ENCODE peak calls at places on chromosomes 13 and 19, in four cellular contexts. X, B, C and Z are unnamed samples.

GRCh38 chr13:95355491-95355890 is 54.2 kb upstream of the ABCC4 start:
- DNase-seq in X (no peak), B (no peak), C (no peak), Z (no peak)

GRCh38 chr13:111373486-111373885 is 53.0 kb downstream of the TEX29 start:
- DNase-seq in X (no peak), B (no peak), C (no peak), Z (no peak)

GRCh38 chr19:33242129-33242528 is 16.5 kb upstream of the SLC7A10 start:
- DNase-seq in X (no peak), B (no peak), C (no peak), Z (no peak)

GRCh38 chr19:13840751-13841338 is 36.1 kb upstream of the NANOS3 start:
- DNase-seq in X (no peak), B (no peak), C (no peak), Z (no peak)

GRCh38 chr13:106361621-106362020 is 173.8 kb downstream of the EFNB2 start:
- DNase-seq in X (no peak), B (no peak), C (no peak), Z (no peak)

GRCh38 chr13:21567714-21568113 is 36.3 kb downstream of the MICU2 start:
- DNase-seq in X (peak; percentile 39), B (no peak), C (no peak), Z (no peak)

GRCh38 chr13:98141938-98142426 is 912 bp upstream of the FARP1 start:
- DNase-seq in X (no peak), B (peak; percentile 4), C (no peak), Z (no peak)

GRCh38 chr13:46630419-46631183 is 77.6 kb downstream of the LRCH1 start:
- DNase-seq in X (no peak), B (no peak), C (no peak), Z (no peak)

GRCh38 chr19:50204811-50205675 is 1.6 kb downstream of the MYH14 start:
- DNase-seq in X (peak; percentile 84), B (no peak), C (no peak), Z (no peak)

GRCh38 chr13:24035411-24035810 is 125.1 kb upstream of the SPATA13 start:
- DNase-seq in X (no peak), B (no peak), C (no peak), Z (no peak)

GRCh38 chr19:35736913-35737886 is 5.1 kb downstream of the IGFLR1 start:
- DNase-seq in X (no peak), B (no peak), C (no peak), Z (peak; percentile 36)

GRCh38 chr13:38636106-38636505 is 50.8 kb upstream of the FREM2 start:
- DNase-seq in X (no peak), B (no peak), C (no peak), Z (no peak)

GRCh38 chr19:10228925-10229324 is 2.2 kb downstream of the S1PR2 start:
- DNase-seq in X (peak; percentile 69), B (peak; percentile 33), C (no peak), Z (no peak)

GRCh38 chr13:96091164-96091931 is 1.4 kb downstream of the HS6ST3 start:
- DNase-seq in X (no peak), B (no peak), C (no peak), Z (no peak)

GRCh38 chr13:110109910-110110309 is 197.0 kb downstream of the COL4A1 start:
- DNase-seq in X (no peak), B (no peak), C (no peak), Z (no peak)

GRCh38 chr13:37326319-37326718 is 220.9 kb upstream of the CSNK1A1L start:
- DNase-seq in X (no peak), B (no peak), C (no peak), Z (no peak)

GRCh38 chr19:16355293-16356043 is 30.8 kb downstream of the KLF2 start:
- DNase-seq in X (peak; percentile 86), B (peak; percentile 31), C (no peak), Z (no peak)

GRCh38 chr19:1267441-1268391 is 1.4 kb upstream of the CIRBP start:
- DNase-seq in X (no peak), B (no peak), C (no peak), Z (no peak)

GRCh38 chr19:17330546-17331253 is 4.0 kb downstream of the ANO8 start:
- DNase-seq in X (no peak), B (no peak), C (no peak), Z (no peak)

GRCh38 chr13:87671824-87672603 is 843 bp downstream of the SLITRK5 start:
- DNase-seq in X (no peak), B (no peak), C (no peak), Z (no peak)

GRCh38 chr13:110396913-110397379 is 89.9 kb downstream of the COL4A2 start:
- DNase-seq in X (no peak), B (no peak), C (no peak), Z (no peak)

GRCh38 chr13:113947321-113948033 is 26.4 kb downstream of the C13orf46 start:
- DNase-seq in X (peak; percentile 32), B (no peak), C (no peak), Z (no peak)

GRCh38 chr19:12913871-12914690 is 5.0 kb downstream of the SYCE2 start:
- DNase-seq in X (peak; percentile 11), B (peak; percentile 97), C (no peak), Z (peak; percentile 51)

GRCh38 chr13:110183925-110184324 is 123.0 kb downstream of the COL4A1 start:
- DNase-seq in X (no peak), B (no peak), C (no peak), Z (no peak)

GRCh38 chr19:56840452-56841193 is at the start of the genes PEG3 and ZIM2:
- DNase-seq in X (no peak), B (no peak), C (no peak), Z (no peak)

GRCh38 chr19:3852614-3853254 is 16.1 kb downstream of the ZFR2 start:
- DNase-seq in X (peak; percentile 39), B (peak; percentile 37), C (no peak), Z (no peak)

DNA sequence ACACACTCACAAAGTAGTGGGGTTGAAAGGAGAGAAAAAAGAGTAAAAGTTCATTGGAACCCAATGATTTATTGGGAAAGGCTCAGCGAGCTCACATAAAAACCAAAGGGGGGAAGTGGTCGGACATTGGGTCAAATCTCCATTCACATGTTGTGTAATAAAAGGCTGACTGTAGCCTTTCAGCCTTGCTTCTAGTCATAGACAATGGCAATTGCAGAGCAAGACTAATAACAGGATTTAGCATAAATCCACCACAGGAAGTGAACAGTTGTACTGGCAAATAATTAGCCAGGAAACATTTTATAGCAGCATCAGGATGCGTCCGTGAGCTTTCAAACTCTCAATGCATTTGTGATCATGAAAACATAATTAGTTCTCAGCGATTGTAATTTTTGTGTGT is 105.8 kb downstream of the SPRY2 start:
- DNase-seq in X (no peak), B (peak; percentile 49), C (no peak), Z (no peak)
- TF ChIP-seq SPI1 in X (no peak), B (peak; percentile 78), C (peak; percentile 51), Z (no peak)

GRCh38 chr13:20102776-20103175 is 58.1 kb downstream of the GJA3 start:
- DNase-seq in X (no peak), B (peak; percentile 89), C (no peak), Z (no peak)
- TF ChIP-seq SPI1 in X (no peak), B (no peak), C (no peak), Z (no peak)

GRCh38 chr19:7787141-7787540 is 24.1 kb downstream of the CLEC4M start:
- DNase-seq in X (no peak), B (no peak), C (no peak), Z (no peak)
- TF ChIP-seq SPI1 in X (no peak), B (no peak), C (no peak), Z (no peak)

GRCh38 chr13:50468849-50469669 is 374.4 kb downstream of the DLEU7 start:
- DNase-seq in X (no peak), B (no peak), C (no peak), Z (no peak)

GRCh38 chr13:50467156-50467814 is 376.2 kb downstream of the DLEU7 start:
- DNase-seq in X (no peak), B (no peak), C (no peak), Z (no peak)

GRCh38 chr13:50461189-50461588 is 382.3 kb downstream of the DLEU7 start:
- DNase-seq in X (no peak), B (no peak), C (no peak), Z (no peak)

GRCh38 chr13:50463662-50464061 is 379.8 kb downstream of the DLEU7 start:
- DNase-seq in X (no peak), B (no peak), C (no peak), Z (no peak)

DNA sequence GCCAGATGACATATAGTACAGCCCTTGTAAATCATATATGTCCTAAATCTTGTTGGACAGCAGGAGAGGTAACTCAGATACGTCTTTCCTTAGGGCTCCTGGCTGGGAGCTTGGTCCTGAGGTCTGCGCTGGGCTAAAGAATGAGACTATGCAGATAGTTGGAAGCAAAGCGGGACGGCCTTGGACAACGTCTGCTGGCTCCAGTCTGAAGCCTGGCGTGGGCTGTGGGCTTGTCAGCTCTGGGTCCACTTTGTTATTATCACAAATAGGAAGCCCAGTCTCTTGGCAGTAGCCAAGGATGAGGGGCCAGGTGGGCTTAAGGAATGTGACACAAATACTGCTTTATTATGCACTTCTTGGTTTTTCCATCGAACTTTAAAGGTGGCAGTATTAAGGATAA is 376.9 kb downstream of the DLEU7 start:
- DNase-seq in X (no peak), B (no peak), C (no peak), Z (no peak)
- TF ChIP-seq SPI1 in X (no peak), B (no peak), C (no peak), Z (no peak)

GRCh38 chr13:40439928-40440327 is 226.5 kb downstream of the FOXO1 start:
- DNase-seq in X (no peak), B (no peak), C (no peak), Z (no peak)
- TF ChIP-seq SPI1 in X (no peak), B (no peak), C (no peak), Z (no peak)

GRCh38 chr19:46124638-46125115 is at the start of gene IGFL3:
- DNase-seq in X (no peak), B (no peak), C (no peak), Z (no peak)
- TF ChIP-seq SPI1 in X (no peak), B (no peak), C (peak; percentile 28), Z (peak; percentile 24)

GRCh38 chr19:48396010-48396870 is 2.8 kb downstream of the GRIN2D start:
- DNase-seq in X (peak; percentile 40), B (no peak), C (no peak), Z (no peak)
- TF ChIP-seq SPI1 in X (no peak), B (no peak), C (no peak), Z (no peak)